ENCODE peak calls at places on chromosome 6, in four cellular contexts. D, M, R and G are unnamed samples.
A peak's percentile ranks its signal among the peaks of the same experiment; 100 is the strongest.

GRCh38 chr6:1625352-1625773 is 15.6 kb downstream of the FOXC1 start:
- DNase-seq in D (no peak), M (no peak), R (no peak), G (no peak)

GRCh38 chr6:111709615-111710398 is 104.1 kb upstream of the TRAF3IP2 start:
- DNase-seq in D (peak; percentile 33), M (no peak), R (peak; percentile 68), G (no peak)

GRCh38 chr6:24799541-24799915 is 811 bp upstream of the ARMH2 start:
- DNase-seq in D (no peak), M (no peak), R (peak; percentile 55), G (no peak)

GRCh38 chr6:52544325-52545022 is 32.4 kb downstream of the TRAM2 start:
- DNase-seq in D (no peak), M (no peak), R (peak; percentile 77), G (no peak)

GRCh38 chr6:24520929-24521546 is 26.3 kb downstream of the ALDH5A1 start:
- DNase-seq in D (no peak), M (peak; percentile 70), R (peak; percentile 62), G (peak; percentile 20)

GRCh38 chr6:60695232-60695631 is 1590.8 kb downstream of the KHDRBS2 start:
- DNase-seq in D (no peak), M (no peak), R (no peak), G (no peak)

GRCh38 chr6:34259529-34260069 is 10.8 kb upstream of the SMIM29 start:
- DNase-seq in D (no peak), M (no peak), R (no peak), G (no peak)

GRCh38 chr6:63997217-63997616 is 361.6 kb downstream of the PHF3 start:
- DNase-seq in D (no peak), M (no peak), R (no peak), G (no peak)

GRCh38 chr6:47061631-47062300 is 19.6 kb upstream of the ADGRF1 start:
- DNase-seq in D (no peak), M (no peak), R (peak; percentile 72), G (no peak)

GRCh38 chr6:119612176-119612870 is 262.8 kb upstream of the MAN1A1 start:
- DNase-seq in D (no peak), M (no peak), R (peak; percentile 4), G (no peak)

GRCh38 chr6:36598739-36599318 is 4.7 kb downstream of the SRSF3 start:
- DNase-seq in D (no peak), M (no peak), R (no peak), G (no peak)

GRCh38 chr6:73308712-73309533 is 45.2 kb downstream of the DPPA5 start:
- DNase-seq in D (no peak), M (peak; percentile 58), R (no peak), G (no peak)

GRCh38 chr6:14066782-14067406 is 50.7 kb upstream of the CD83 start:
- DNase-seq in D (no peak), M (no peak), R (peak; percentile 55), G (peak; percentile 44)
- TF ChIP-seq SUZ12 in D (no peak), M (no peak), R (no peak), G (no peak)

DNA sequence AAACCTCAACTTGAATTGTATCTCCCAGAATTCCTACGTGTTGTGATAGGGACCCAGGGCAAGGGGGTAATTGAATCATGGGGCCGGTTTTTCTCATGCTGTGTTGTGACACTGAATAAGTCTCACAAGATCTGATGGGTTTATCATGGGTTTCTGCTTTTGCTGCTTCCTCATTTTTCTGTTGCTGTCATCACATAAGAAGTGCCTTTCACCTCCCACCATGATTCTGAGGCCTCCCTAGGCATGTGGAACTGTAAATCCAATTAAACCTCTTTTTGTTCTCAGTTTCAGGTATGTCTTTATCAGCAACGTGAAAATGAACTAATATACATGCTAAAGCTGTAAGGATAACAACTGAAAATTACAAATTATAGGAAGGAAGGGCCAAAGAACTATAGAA is 88.3 kb downstream of the CDYL start:
- DNase-seq in D (no peak), M (no peak), R (no peak), G (no peak)
- H3K9me3 ChIP-seq in D (peaks cover 14% of the 10 kb centered on the region), M (no peaks in the 10 kb centered on the region), R (no peaks in the 10 kb centered on the region), G (no peaks in the 10 kb centered on the region)

GRCh38 chr6:169692516-169692915 is 9.3 kb downstream of the WDR27 start:
- DNase-seq in D (no peak), M (no peak), R (no peak), G (no peak)
- TF ChIP-seq ZNF274 in D (no peak), M (no peak), R (no peak), G (no peak)

DNA sequence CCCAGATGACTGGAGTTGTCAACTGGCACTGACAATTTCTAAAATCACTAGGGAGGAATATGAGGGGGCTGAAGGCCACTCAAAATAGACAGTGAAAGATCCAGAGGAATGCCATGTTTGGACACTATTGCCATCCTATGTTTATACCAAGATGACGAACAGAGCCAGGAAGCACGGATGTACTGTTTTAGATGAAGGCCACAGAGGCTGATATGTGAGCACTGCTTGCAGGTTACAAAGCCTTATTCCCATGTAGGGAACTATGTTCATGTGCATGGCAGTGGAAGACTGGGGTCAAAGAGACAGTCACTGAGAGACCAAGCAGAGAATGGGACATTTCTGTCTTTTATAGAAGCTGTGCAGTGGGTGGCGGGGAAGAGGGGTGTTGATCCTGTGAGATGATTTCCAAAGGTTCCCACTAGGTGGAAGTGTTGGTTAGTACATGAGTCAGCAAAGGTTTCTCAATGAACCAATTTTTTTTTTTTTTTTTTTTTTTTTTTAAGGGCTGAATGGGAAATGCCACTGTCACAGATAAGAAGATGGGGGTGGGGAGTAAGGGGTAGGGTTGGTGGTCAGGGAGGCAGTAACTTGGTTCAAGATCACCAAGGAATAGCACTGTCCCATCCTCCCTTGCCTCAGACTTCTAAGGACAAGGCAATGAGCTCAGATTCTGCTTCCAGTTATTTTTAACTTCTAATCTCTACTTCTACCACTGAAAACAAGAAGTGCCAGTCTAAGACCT is 46.7 kb upstream of the MOCS1 start:
- DNase-seq in D (no peak), M (peak; percentile 48), R (peak; percentile 52), G (peak; percentile 39)
- TF ChIP-seq SUZ12 in D (no peak), M (no peak), R (no peak), G (no peak)

GRCh38 chr6:21931641-21932335 is 338.2 kb downstream of the SOX4 start:
- DNase-seq in D (no peak), M (no peak), R (no peak), G (no peak)
- H3K9me3 ChIP-seq in D (no peaks in the 10 kb centered on the region), M (no peaks in the 10 kb centered on the region), R (no peaks in the 10 kb centered on the region), G (no peaks in the 10 kb centered on the region)

GRCh38 chr6:19806971-19807396 is 30.2 kb upstream of the ID4 start:
- DNase-seq in D (no peak), M (no peak), R (no peak), G (no peak)

GRCh38 chr6:19805146-19805515 is 32.0 kb upstream of the ID4 start:
- DNase-seq in D (no peak), M (no peak), R (peak; percentile 27), G (no peak)

GRCh38 chr6:19803331-19804330 is 33.5 kb upstream of the ID4 start:
- DNase-seq in D (no peak), M (no peak), R (peak; percentile 49), G (no peak)

GRCh38 chr6:19802656-19803055 is 34.5 kb upstream of the ID4 start:
- DNase-seq in D (no peak), M (no peak), R (no peak), G (no peak)

DNA sequence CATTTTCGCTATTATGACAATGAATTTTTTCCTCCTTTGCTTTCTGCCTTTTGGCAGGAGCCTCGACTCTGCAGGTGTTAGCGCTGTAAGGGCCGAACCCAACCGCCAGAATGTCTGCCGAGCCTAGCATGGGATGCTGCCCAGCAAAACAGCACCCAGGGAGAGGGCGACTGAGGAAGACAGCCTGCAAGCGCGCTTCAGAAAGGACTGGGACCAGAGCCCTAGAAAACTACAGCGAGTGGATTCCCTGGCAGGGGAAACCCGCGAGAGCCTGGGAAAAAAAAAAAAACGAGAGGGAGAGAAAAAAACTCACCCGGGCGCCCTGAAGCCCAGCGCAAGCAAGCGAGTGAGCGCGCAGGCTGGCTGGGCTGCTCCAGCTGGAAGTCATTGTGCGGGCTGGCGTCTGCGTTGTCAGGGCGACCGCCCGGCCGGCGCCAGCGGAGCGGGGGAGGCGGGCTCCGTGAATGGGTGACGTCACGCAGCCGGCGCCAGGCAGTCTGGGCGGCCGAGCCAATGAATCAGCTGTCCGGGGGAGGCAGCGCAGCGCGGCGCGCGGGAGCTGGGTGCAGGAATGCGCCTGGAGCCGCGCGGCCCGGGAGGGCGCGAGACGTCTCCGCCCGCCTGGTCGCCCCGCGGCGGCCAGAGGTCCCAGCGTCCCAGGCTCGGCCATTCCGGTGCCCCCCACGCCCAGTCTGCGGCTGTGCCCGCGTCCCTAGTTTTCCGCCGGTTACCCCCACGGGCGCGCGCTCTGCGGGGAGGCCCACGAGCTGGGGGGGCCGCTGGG is 32.6 kb upstream of the ID4 start:
- DNase-seq in D (no peak), M (peak; percentile 93), R (peak; percentile 95), G (peak; percentile 88)
- TF ChIP-seq ZNF274 in D (no peak), M (no peak), R (peak; percentile 47), G (no peak)

GRCh38 chr6:23277521-23278227 is 708.3 kb downstream of the HDGFL1 start:
- DNase-seq in D (no peak), M (no peak), R (no peak), G (no peak)
- TF ChIP-seq SUZ12 in D (no peak), M (no peak), R (no peak), G (no peak)

DNA sequence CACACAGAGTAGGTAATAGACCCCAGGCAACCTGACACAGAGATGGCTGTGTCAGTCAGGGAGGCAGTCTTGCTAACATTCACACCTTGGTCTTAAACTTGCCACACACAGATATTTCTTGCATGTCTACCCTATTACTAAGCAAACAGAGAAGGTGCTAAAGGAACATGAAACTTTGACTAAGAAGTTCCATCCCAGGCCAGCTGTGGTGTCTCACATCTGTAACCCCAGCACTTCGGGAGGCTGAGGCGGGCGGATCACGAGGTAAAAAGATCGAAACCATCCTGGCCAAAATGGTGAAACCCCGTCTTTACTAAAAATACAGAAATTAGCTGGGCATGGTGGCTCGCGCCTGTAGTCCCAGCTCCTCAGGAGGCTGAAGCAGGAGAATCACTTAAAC is 222.4 kb upstream of the JARID2 start:
- DNase-seq in D (peak; percentile 94), M (no peak), R (no peak), G (no peak)
- H3K9me3 ChIP-seq in D (no peaks in the 10 kb centered on the region), M (no peaks in the 10 kb centered on the region), R (no peaks in the 10 kb centered on the region), G (no peaks in the 10 kb centered on the region)

GRCh38 chr6:11918021-11918738 is 93.9 kb upstream of the HIVEP1 start:
- DNase-seq in D (no peak), M (no peak), R (no peak), G (no peak)

GRCh38 chr6:11918739-11919605 is 93.1 kb upstream of the HIVEP1 start:
- DNase-seq in D (no peak), M (no peak), R (no peak), G (no peak)

GRCh38 chr6:11920566-11920965 is 91.5 kb upstream of the HIVEP1 start:
- DNase-seq in D (no peak), M (no peak), R (no peak), G (no peak)

GRCh38 chr6:11919771-11920440 is 92.2 kb upstream of the HIVEP1 start:
- DNase-seq in D (no peak), M (no peak), R (no peak), G (no peak)

GRCh38 chr6:11921017-11921438 is 91.1 kb upstream of the HIVEP1 start:
- DNase-seq in D (no peak), M (no peak), R (no peak), G (no peak)
- TF ChIP-seq ZNF274 in D (no peak), M (no peak), R (no peak), G (no peak)